ENCODE peak calls at places on chromosome 19, in five cellular contexts. One of them, this sample, is unnamed.

GRCh38 chr19:10421240-10421948 is 1.1 kb downstream of the PDE4A start:
- DNase-seq in cardiac fibroblast: no peak
- DNase-seq in AG04449: no peak
- DNase-seq in IMR-90: no peak
- DNase-seq in adrenal gland: no peak
- DNase-seq in this sample: no peak

GRCh38 chr19:1069009-1069779 is 2.2 kb downstream of the ARHGAP45 start:
- DNase-seq in adrenal gland: peak
- DNase-seq in cardiac fibroblast: no peak
- DNase-seq in IMR-90: no peak
- DNase-seq in AG04449: no peak
- DNase-seq in this sample: no peak

GRCh38 chr19:15864824-15865223 is 33.0 kb downstream of the CYP4F2 start:
- DNase-seq in IMR-90: no peak
- DNase-seq in AG04449: no peak
- DNase-seq in cardiac fibroblast: no peak
- DNase-seq in adrenal gland: peak
- DNase-seq in this sample: no peak

GRCh38 chr19:39032164-39032918 is at the start of gene FBXO27:
- DNase-seq in cardiac fibroblast: peak
- DNase-seq in adrenal gland: no peak
- DNase-seq in AG04449: no peak
- DNase-seq in IMR-90: no peak
- DNase-seq in this sample: no peak

GRCh38 chr19:54573330-54573872 is at the start of gene LILRA2:
- DNase-seq in IMR-90: no peak
- DNase-seq in cardiac fibroblast: no peak
- DNase-seq in AG04449: no peak
- DNase-seq in adrenal gland: no peak
- DNase-seq in this sample: no peak

GRCh38 chr19:4365791-4366665 is 22.7 kb downstream of the MPND start:
- DNase-seq in adrenal gland: no peak
- DNase-seq in AG04449: no peak
- DNase-seq in cardiac fibroblast: no peak
- DNase-seq in IMR-90: no peak
- DNase-seq in this sample: no peak

GRCh38 chr19:55685776-55686175 is 10.8 kb downstream of the EPN1 start:
- DNase-seq in cardiac fibroblast: no peak
- DNase-seq in IMR-90: no peak
- DNase-seq in adrenal gland: no peak
- DNase-seq in AG04449: no peak
- DNase-seq in this sample: no peak

GRCh38 chr19:6318772-6319171 is 14.6 kb downstream of the ACER1 start:
- DNase-seq in adrenal gland: no peak
- DNase-seq in AG04449: no peak
- DNase-seq in cardiac fibroblast: peak
- DNase-seq in IMR-90: peak
- DNase-seq in this sample: no peak

GRCh38 chr19:54462713-54463530 is 656 bp downstream of the LENG9 start:
- DNase-seq in cardiac fibroblast: peak
- DNase-seq in adrenal gland: peak
- DNase-seq in IMR-90: peak
- DNase-seq in AG04449: no peak
- DNase-seq in this sample: peak

GRCh38 chr19:20565321-20566018 is at the start of gene ZNF737:
- DNase-seq in IMR-90: peak
- DNase-seq in AG04449: peak
- DNase-seq in cardiac fibroblast: peak
- DNase-seq in adrenal gland: peak
- DNase-seq in this sample: peak

GRCh38 chr19:6613711-6614110 is 22.8 kb upstream of the CD70 start:
- DNase-seq in IMR-90: no peak
- DNase-seq in AG04449: no peak
- DNase-seq in adrenal gland: no peak
- DNase-seq in cardiac fibroblast: peak
- DNase-seq in this sample: no peak

GRCh38 chr19:54100560-54100959 is at the start of gene OSCAR:
- DNase-seq in cardiac fibroblast: no peak
- DNase-seq in adrenal gland: peak
- DNase-seq in AG04449: no peak
- DNase-seq in IMR-90: no peak
- DNase-seq in this sample: no peak

GRCh38 chr19:6577410-6578125 is 13.4 kb downstream of the CD70 start:
- DNase-seq in IMR-90: no peak
- DNase-seq in cardiac fibroblast: no peak
- DNase-seq in adrenal gland: no peak
- DNase-seq in AG04449: no peak
- DNase-seq in this sample: no peak

GRCh38 chr19:10988380-10988779 is 27.6 kb downstream of the SMARCA4 start:
- DNase-seq in AG04449: no peak
- DNase-seq in cardiac fibroblast: no peak
- DNase-seq in IMR-90: no peak
- DNase-seq in adrenal gland: no peak
- DNase-seq in this sample: no peak

GRCh38 chr19:5857203-5858081 is 6.2 kb upstream of the FUT3 start:
- DNase-seq in adrenal gland: no peak
- DNase-seq in cardiac fibroblast: no peak
- DNase-seq in IMR-90: no peak
- DNase-seq in AG04449: no peak
- DNase-seq in this sample: no peak

GRCh38 chr19:57800696-57801095 is 14.0 kb downstream of the ZNF552 start:
- DNase-seq in AG04449: no peak
- DNase-seq in IMR-90: no peak
- DNase-seq in cardiac fibroblast: no peak
- DNase-seq in adrenal gland: no peak
- DNase-seq in this sample: no peak

GRCh38 chr19:41214161-41214560 is 4.9 kb upstream of the AXL start:
- DNase-seq in IMR-90: no peak
- DNase-seq in adrenal gland: no peak
- DNase-seq in cardiac fibroblast: no peak
- DNase-seq in AG04449: no peak
- DNase-seq in this sample: no peak

GRCh38 chr19:43354305-43354627 is 780 bp downstream of the CD177 start:
- DNase-seq in AG04449: no peak
- DNase-seq in adrenal gland: no peak
- DNase-seq in cardiac fibroblast: no peak
- DNase-seq in IMR-90: no peak
- DNase-seq in this sample: no peak

GRCh38 chr19:10501971-10502523 is 1.1 kb downstream of the KEAP1 start:
- DNase-seq in AG04449: no peak
- DNase-seq in IMR-90: peak
- DNase-seq in cardiac fibroblast: no peak
- DNase-seq in adrenal gland: peak
- DNase-seq in this sample: no peak

GRCh38 chr19:41309225-41310030 is 544 bp upstream of the CCDC97 start:
- DNase-seq in adrenal gland: no peak
- DNase-seq in AG04449: no peak
- DNase-seq in cardiac fibroblast: no peak
- DNase-seq in IMR-90: no peak
- DNase-seq in this sample: no peak

GRCh38 chr19:18437481-18438330 is at the start of gene ISYNA1:
- DNase-seq in cardiac fibroblast: peak
- DNase-seq in adrenal gland: peak
- DNase-seq in IMR-90: peak
- DNase-seq in AG04449: no peak
- DNase-seq in this sample: no peak

GRCh38 chr19:6402058-6402457 is 9.1 kb upstream of the GTF2F1 start:
- DNase-seq in adrenal gland: no peak
- DNase-seq in IMR-90: no peak
- DNase-seq in cardiac fibroblast: no peak
- DNase-seq in AG04449: no peak
- DNase-seq in this sample: no peak

GRCh38 chr19:48190288-48191284 is 20.1 kb downstream of the ZSWIM9 start:
- DNase-seq in IMR-90: peak
- DNase-seq in cardiac fibroblast: peak
- DNase-seq in AG04449: no peak
- DNase-seq in adrenal gland: peak
- DNase-seq in this sample: peak

GRCh38 chr19:18697680-18698079 is 14.2 kb downstream of the CRTC1 start:
- DNase-seq in adrenal gland: no peak
- DNase-seq in AG04449: no peak
- DNase-seq in IMR-90: no peak
- DNase-seq in cardiac fibroblast: no peak
- DNase-seq in this sample: no peak

DNA sequence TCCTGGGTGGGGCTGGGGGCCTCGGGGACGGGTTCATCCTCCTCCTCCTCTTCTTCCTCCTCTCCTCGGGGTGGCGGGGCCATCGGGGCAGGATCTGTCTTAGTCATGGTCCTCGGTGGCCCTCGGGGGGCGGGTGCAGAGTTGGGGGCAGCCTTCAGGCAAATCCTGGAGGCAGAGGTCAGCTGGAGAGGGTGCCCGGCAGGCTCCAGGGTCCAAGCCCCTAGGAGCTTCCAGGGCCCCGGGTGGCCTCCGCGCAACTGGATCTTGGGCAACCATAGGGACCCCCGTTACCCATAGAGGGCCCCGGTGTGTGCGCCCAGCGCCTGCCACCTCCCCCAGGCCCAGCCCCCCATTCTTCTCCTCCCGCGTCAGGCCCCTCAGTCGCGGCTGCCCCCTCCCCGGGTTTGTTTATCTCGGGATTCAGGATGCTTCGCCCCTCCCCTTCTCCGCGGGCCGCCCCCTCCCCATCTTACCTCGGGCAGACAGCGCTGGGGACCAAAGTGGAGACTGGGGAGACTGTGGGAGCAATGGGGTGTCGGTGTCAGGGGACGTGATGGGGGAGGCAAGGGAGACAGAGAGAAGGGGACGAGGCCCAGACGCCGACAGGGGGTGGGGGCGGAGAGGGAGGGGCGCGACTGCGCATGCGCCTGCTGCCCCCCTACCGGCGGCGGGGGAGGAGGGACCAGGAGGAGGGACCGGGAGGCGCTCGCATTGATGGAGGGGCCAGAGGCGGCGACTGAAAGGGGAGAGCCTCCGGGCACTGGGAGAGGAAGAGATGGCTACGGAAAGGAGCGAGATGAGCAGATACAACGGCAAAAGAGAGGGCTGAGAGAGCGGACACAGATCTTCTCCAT is at the start of gene CLIP3:
- DNase-seq in AG04449: no peak
- DNase-seq in cardiac fibroblast: peak
- DNase-seq in IMR-90: peak
- DNase-seq in adrenal gland: peak
- DNase-seq in this sample: peak
- TF ChIP-seq CTCF in AG04449: peak
- TF ChIP-seq CTCF in cardiac fibroblast: no peak
- TF ChIP-seq CTCF in IMR-90: no peak
- TF ChIP-seq CTCF in adrenal gland: no peak
- TF ChIP-seq CTCF in this sample: no peak

GRCh38 chr19:31781542-31781941 is 432.3 kb upstream of the TSHZ3 start:
- DNase-seq in IMR-90: no peak
- DNase-seq in cardiac fibroblast: no peak
- DNase-seq in AG04449: no peak
- DNase-seq in adrenal gland: no peak
- DNase-seq in this sample: no peak
- TF ChIP-seq CTCF in IMR-90: no peak
- TF ChIP-seq CTCF in cardiac fibroblast: no peak
- TF ChIP-seq CTCF in AG04449: no peak
- TF ChIP-seq CTCF in adrenal gland: no peak
- TF ChIP-seq CTCF in this sample: no peak

GRCh38 chr19:2260341-2260751 is 4.1 kb upstream of the JSRP1 start:
- DNase-seq in adrenal gland: no peak
- DNase-seq in cardiac fibroblast: no peak
- DNase-seq in AG04449: no peak
- DNase-seq in IMR-90: no peak
- DNase-seq in this sample: no peak

GRCh38 chr19:2259331-2259730 is 3.1 kb upstream of the JSRP1 start:
- DNase-seq in cardiac fibroblast: peak
- DNase-seq in AG04449: no peak
- DNase-seq in IMR-90: peak
- DNase-seq in adrenal gland: no peak
- DNase-seq in this sample: no peak

GRCh38 chr19:2255982-2256685 is at the start of gene JSRP1:
- DNase-seq in adrenal gland: no peak
- DNase-seq in IMR-90: no peak
- DNase-seq in AG04449: no peak
- DNase-seq in cardiac fibroblast: no peak
- DNase-seq in this sample: no peak

GRCh38 chr19:2266183-2266993 is 10.2 kb upstream of the JSRP1 start:
- DNase-seq in cardiac fibroblast: peak
- DNase-seq in AG04449: no peak
- DNase-seq in adrenal gland: peak
- DNase-seq in IMR-90: peak
- DNase-seq in this sample: peak

DNA sequence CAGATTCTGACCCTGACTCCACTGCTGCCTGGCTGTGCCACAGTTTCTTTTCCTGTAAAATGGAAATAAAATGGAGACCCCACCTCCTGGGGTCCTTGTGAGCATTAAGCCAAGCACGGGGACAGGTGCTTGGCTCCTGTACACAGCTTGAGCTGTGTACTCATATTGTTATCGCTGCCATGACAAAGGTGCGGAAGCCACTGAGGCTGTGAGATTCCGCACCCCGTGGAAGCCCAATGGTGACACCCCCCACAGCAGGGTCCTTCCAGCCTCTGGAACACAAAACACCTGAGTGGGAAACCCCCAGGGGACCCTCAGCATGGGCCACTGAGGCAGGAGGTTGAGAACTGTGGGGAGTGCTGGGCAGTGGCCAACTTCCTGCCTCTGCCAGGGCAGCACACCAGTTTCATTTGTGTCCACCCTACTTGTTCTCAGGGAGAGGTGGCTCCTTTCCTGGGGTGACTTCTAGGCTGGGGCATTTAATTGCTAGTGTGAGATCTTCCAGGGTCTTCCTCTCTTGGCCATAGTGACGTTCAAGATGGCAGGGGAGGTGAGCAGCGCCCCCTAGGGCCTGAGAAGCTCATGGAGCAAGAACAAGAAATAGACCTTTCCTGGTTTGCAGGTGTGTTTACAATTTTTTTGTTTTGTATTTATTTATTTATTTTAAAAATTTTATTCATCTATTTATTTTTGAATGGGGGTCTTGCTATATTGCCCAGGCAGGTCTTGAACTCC is 5.4 kb upstream of the JSRP1 start:
- DNase-seq in adrenal gland: no peak
- DNase-seq in AG04449: no peak
- DNase-seq in IMR-90: no peak
- DNase-seq in cardiac fibroblast: peak
- DNase-seq in this sample: no peak
- TF ChIP-seq CTCF in adrenal gland: peak
- TF ChIP-seq CTCF in AG04449: peak
- TF ChIP-seq CTCF in IMR-90: peak
- TF ChIP-seq CTCF in cardiac fibroblast: peak
- TF ChIP-seq CTCF in this sample: peak

DNA sequence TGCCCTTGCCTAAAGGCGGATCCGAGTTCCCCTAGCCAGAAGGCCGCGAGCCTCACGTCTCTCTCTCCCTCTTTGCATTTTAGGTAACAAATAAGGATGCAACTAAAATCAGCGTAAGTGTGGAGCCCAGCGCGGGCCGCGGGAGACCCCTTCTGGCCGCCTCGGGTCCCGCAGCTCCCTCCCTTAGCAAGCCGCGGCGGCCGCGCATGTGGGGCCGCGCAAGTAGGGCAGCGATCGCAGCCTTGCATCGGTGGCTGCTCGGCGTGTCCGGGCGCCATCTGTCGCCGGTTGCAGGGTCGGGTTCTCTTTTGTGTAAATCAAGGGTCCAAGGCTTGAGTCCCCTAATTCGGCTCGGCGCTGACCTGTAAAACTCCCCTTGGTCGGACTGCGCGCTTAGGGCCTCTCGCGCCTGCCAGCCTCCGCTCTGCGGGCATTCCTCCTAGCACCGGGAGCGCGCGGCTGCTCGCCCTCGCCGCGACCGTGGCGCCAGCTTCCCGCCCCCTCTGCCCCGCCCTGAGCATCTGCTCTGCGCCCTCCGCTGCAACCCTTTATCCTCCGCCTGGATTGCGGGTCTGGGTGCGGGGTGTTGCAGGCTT is 2.7 kb downstream of the VSTM2B start:
- DNase-seq in AG04449: no peak
- DNase-seq in cardiac fibroblast: peak
- DNase-seq in adrenal gland: peak
- DNase-seq in IMR-90: peak
- DNase-seq in this sample: peak
- TF ChIP-seq CTCF in AG04449: peak
- TF ChIP-seq CTCF in cardiac fibroblast: peak
- TF ChIP-seq CTCF in adrenal gland: peak
- TF ChIP-seq CTCF in IMR-90: peak
- TF ChIP-seq CTCF in this sample: peak